ENCODE peak calls at places on chromosomes 3 and 15, in eight cellular contexts. Q is fibroblast of the aortic adventitia, Z is lower lobe of right lung, C is left lung, L is body of pancreas, F is WERI-Rb-1, T is cardiac muscle cell, S is brain microvascular endothelial cell. M is an unnamed sample.

GRCh38 chr3:70078778-70079177 is 79.2 kb downstream of the SAMMSON start:
- DNase-seq in T (no peak), L (no peak), Z (no peak), S (no peak), F (no peak), C (no peak), Q (no peak), M (no peak)

GRCh38 chr15:68352401-68353062 is 75.0 kb downstream of the FEM1B start:
- DNase-seq in L (no peak), C (no peak), Z (no peak), S (peak), F (no peak), T (no peak), Q (peak), M (peak)

GRCh38 chr3:59250600-59250999 is 200.8 kb upstream of the CFAP20DC start:
- DNase-seq in T (no peak), Q (no peak), S (no peak), C (no peak), Z (no peak), L (no peak), F (no peak), M (no peak)

GRCh38 chr3:102896851-102897621 is 462.2 kb downstream of the ZPLD1 start:
- DNase-seq in C (no peak), Q (no peak), F (no peak), L (no peak), T (no peak), S (no peak), Z (no peak), M (no peak)

GRCh38 chr15:59274126-59274970 is 67.7 kb downstream of the LDHAL6B start:
- DNase-seq in T (no peak), L (no peak), Q (peak), Z (no peak), C (no peak), S (peak), F (no peak), M (no peak)

GRCh38 chr3:105791134-105791533 is 77.7 kb downstream of the CBLB start:
- DNase-seq in Q (peak), F (no peak), S (peak), L (no peak), T (no peak), C (no peak), Z (no peak), M (no peak)

GRCh38 chr3:126895178-126896066 is 87.5 kb upstream of the PLXNA1 start:
- DNase-seq in C (no peak), Q (peak), S (no peak), F (no peak), T (peak), L (peak), Z (no peak), M (peak)

GRCh38 chr3:153670577-153670976 is 450.6 kb upstream of the ARHGEF26 start:
- DNase-seq in F (no peak), Q (no peak), C (no peak), T (no peak), S (no peak), L (no peak), Z (no peak), M (no peak)

GRCh38 chr15:63021031-63021430 is 21.5 kb upstream of the TPM1 start:
- DNase-seq in Z (no peak), F (no peak), S (no peak), C (no peak), Q (no peak), L (no peak), T (no peak), M (no peak)

GRCh38 chr15:78638658-78639314 is 2.2 kb downstream of the CHRNB4 start:
- DNase-seq in C (no peak), S (peak), Z (no peak), L (peak), F (peak), Q (peak), T (peak), M (no peak)

GRCh38 chr3:186526256-186526606 is 17.9 kb downstream of the CRYGS start:
- DNase-seq in L (no peak), Q (no peak), S (no peak), T (no peak), F (no peak), C (no peak), Z (no peak), M (no peak)

GRCh38 chr3:36944012-36944640 is 728 bp downstream of the TRANK1 start:
- DNase-seq in L (peak), F (peak), S (no peak), Q (peak), C (peak), Z (peak), T (peak), M (peak)

GRCh38 chr3:12040902-12041301 is 36.7 kb downstream of the SYN2 start:
- DNase-seq in T (no peak), Z (no peak), Q (no peak), S (no peak), L (no peak), F (peak), C (no peak), M (no peak)

GRCh38 chr3:177419904-177420601 is 222.8 kb upstream of the TBL1XR1 start:
- DNase-seq in C (no peak), Z (no peak), Q (no peak), L (no peak), F (peak), T (no peak), S (no peak), M (no peak)

GRCh38 chr15:49645937-49646336 is 25.1 kb downstream of the DTWD1 start:
- DNase-seq in F (no peak), S (peak), C (no peak), L (peak), Q (peak), Z (no peak), T (no peak), M (no peak)

GRCh38 chr3:12934431-12934830 is 93.1 kb upstream of the RPL32 start:
- DNase-seq in F (no peak), Q (peak), T (peak), Z (no peak), C (no peak), S (peak), L (peak), M (peak)

GRCh38 chr3:95048564-95048963 is 985.7 kb downstream of the NSUN3 start:
- DNase-seq in S (no peak), F (no peak), C (no peak), L (no peak), Q (no peak), T (peak), Z (no peak), M (no peak)

GRCh38 chr3:278300-279064 is 81.9 kb downstream of the CHL1 start:
- DNase-seq in S (no peak), L (no peak), Q (no peak), Z (no peak), C (no peak), T (no peak), F (no peak), M (no peak)

GRCh38 chr3:4736284-4736861 is 242.9 kb upstream of the BHLHE40 start:
- DNase-seq in L (peak), T (no peak), Q (peak), Z (peak), F (no peak), S (no peak), C (peak), M (no peak)

GRCh38 chr3:122816587-122816986 is 21.7 kb downstream of the SLC49A4 start:
- DNase-seq in C (no peak), F (no peak), S (no peak), T (no peak), Q (no peak), Z (no peak), L (no peak), M (no peak)

GRCh38 chr3:119194237-119195150 is 21.1 kb downstream of the UPK1B start:
- DNase-seq in S (no peak), Q (no peak), F (no peak), T (no peak), L (no peak), Z (no peak), C (no peak), M (no peak)

GRCh38 chr3:59318881-59319280 is 269.1 kb upstream of the CFAP20DC start:
- DNase-seq in Z (no peak), Q (peak), S (peak), T (no peak), L (no peak), C (no peak), F (no peak), M (no peak)

GRCh38 chr3:160374472-160374871 is 24.6 kb downstream of the IFT80 start:
- DNase-seq in L (no peak), C (no peak), F (no peak), T (no peak), Z (no peak), S (no peak), Q (no peak), M (no peak)

GRCh38 chr3:22537560-22537959 is 665.6 kb upstream of the UBE2E2 start:
- DNase-seq in T (no peak), L (no peak), S (no peak), Z (no peak), Q (no peak), F (no peak), C (no peak), M (no peak)

GRCh38 chr15:59020321-59020720 is 32.9 kb downstream of the RNF111 start:
- DNase-seq in F (no peak), Z (no peak), T (no peak), L (no peak), C (no peak), Q (no peak), S (no peak), M (no peak)

GRCh38 chr3:197847866-197848401 is 56.9 kb downstream of the LRCH3 start:
- DNase-seq in Q (peak), Z (no peak), T (no peak), S (no peak), L (no peak), C (no peak), F (no peak), M (no peak)

GRCh38 chr3:138297059-138297607 is 32.5 kb downstream of the NME9 start:
- DNase-seq in L (no peak), F (no peak), C (no peak), Z (no peak), S (no peak), T (no peak), Q (no peak), M (no peak)

GRCh38 chr15:47715856-47716445 is 1.4 kb upstream of the SEMA6D start:
- DNase-seq in S (no peak), Q (peak), F (no peak), T (no peak), L (no peak), C (no peak), Z (no peak), M (no peak)

GRCh38 chr15:47184003-47184404 is 533.3 kb upstream of the SEMA6D start:
- DNase-seq in Q (no peak), Z (no peak), C (peak), S (peak), F (peak), L (peak), T (peak), M (no peak)

GRCh38 chr3:108493862-108494261 is 16.5 kb downstream of the MYH15 start:
- DNase-seq in F (peak), Z (no peak), C (peak), L (no peak), Q (no peak), S (no peak), T (no peak), M (no peak)

GRCh38 chr3:127173516-127174166 is 19.3 kb upstream of the PRR23E start:
- DNase-seq in F (no peak), L (no peak), C (no peak), Z (no peak), Q (no peak), S (no peak), T (no peak), M (no peak)

GRCh38 chr3:102481050-102481449 is 46.2 kb downstream of the ZPLD1 start:
- DNase-seq in Z (no peak), C (no peak), T (no peak), F (no peak), Q (no peak), S (no peak), L (no peak), M (no peak)

GRCh38 chr3:184229424-184230080 is at the start of gene VWA5B2:
- DNase-seq in L (peak), Q (no peak), T (peak), S (no peak), C (peak), F (peak), Z (peak), M (no peak)

GRCh38 chr15:58760385-58761009 is 10.6 kb upstream of the MINDY2 start:
- DNase-seq in C (no peak), Z (no peak), F (no peak), L (no peak), T (no peak), Q (no peak), S (no peak), M (no peak)

GRCh38 chr3:106534206-106534605 is 665.4 kb upstream of the CBLB start:
- DNase-seq in F (no peak), L (no peak), Z (no peak), Q (peak), T (no peak), C (no peak), S (peak), M (no peak)

GRCh38 chr3:176415896-176416295 is 781.4 kb downstream of the TBL1XR1 start:
- DNase-seq in Z (no peak), S (no peak), F (no peak), L (no peak), Q (no peak), T (no peak), C (no peak), M (no peak)

GRCh38 chr15:73637527-73637926 is 4.3 kb upstream of the NPTN start:
- DNase-seq in L (no peak), F (no peak), Z (no peak), S (no peak), C (no peak), T (no peak), Q (peak), M (no peak)

GRCh38 chr3:134279466-134279865 is 28.8 kb upstream of the RYK start:
- DNase-seq in F (no peak), Z (no peak), Q (peak), S (no peak), C (no peak), L (no peak), T (no peak), M (no peak)

GRCh38 chr15:91982401-91982800 is 128.9 kb downstream of the SLCO3A1 start:
- DNase-seq in T (no peak), Q (peak), Z (no peak), L (no peak), S (no peak), C (no peak), F (no peak), M (no peak)
- TF ChIP-seq CTCF in T (no peak), Q (peak), Z (no peak), L (no peak), S (no peak), C (no peak), F (no peak), M (no peak)

GRCh38 chr15:39774688-39775267 is 7.9 kb downstream of the FSIP1 start:
- DNase-seq in L (no peak), S (no peak), T (no peak), F (peak), C (no peak), Z (no peak), Q (no peak), M (no peak)

GRCh38 chr15:39767921-39768320 is 14.7 kb downstream of the FSIP1 start:
- DNase-seq in C (no peak), F (no peak), L (no peak), Z (no peak), T (no peak), Q (no peak), S (no peak), M (no peak)

GRCh38 chr15:39776068-39776467 is 6.6 kb downstream of the FSIP1 start:
- DNase-seq in T (no peak), S (no peak), C (no peak), L (no peak), F (no peak), Q (no peak), Z (no peak), M (no peak)

GRCh38 chr15:39770748-39771689 is 11.6 kb downstream of the FSIP1 start:
- DNase-seq in T (no peak), Z (no peak), L (no peak), F (no peak), Q (peak), S (peak), C (no peak), M (no peak)
- H3K4me3 ChIP-seq in T (no peak), Z (no peak), L (no peak), F (no peak), Q (no peak), S (no peak), C (no peak), M (no peak)

GRCh38 chr3:58135712-58136543 is 74.8 kb downstream of the DNASE1L3 start:
- DNase-seq in C (no peak), S (no peak), L (no peak), F (no peak), T (no peak), Q (peak), Z (no peak), M (no peak)
- TF ChIP-seq CTCF in C (no peak), S (no peak), L (no peak), F (no peak), T (peak), Q (peak), Z (peak), M (peak)

DNA sequence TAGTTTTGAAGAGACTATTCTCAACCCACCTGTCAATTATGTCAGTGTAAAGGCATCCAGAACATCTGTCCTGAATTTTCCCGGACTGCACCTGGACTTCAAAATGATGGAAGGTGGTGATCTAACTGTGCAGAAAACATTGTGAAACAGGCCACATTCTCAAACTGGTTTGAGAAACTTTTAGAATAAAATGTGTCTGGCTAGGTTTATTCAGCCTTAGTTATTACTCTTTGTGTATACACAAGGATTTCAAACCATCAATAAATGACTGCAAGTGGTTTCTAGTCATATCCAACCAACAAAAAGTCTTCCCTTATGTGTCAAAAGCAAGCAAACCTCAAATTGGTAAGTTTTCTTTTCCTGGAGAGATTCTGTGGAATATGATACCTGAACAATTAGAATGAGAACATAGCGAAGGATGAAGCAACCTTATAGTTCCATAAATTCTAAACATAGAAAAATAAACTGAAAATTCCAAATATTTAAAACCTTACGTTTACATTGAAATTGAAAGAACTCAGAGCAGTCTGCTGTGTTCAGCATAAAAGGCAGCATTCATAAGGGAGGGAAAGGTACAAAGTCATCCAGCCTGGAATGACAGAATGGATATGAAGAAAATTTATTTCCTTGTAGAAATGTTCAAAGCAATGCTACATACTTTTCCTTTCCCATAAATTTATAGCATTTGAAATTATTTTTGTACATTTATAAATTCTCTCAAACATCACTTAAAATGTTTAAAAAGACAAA is 306.6 kb upstream of the TGFBR2 start:
- DNase-seq in Z (no peak), T (no peak), L (no peak), Q (no peak), C (no peak), F (no peak), S (no peak), M (no peak)
- H3K4me3 ChIP-seq in Z (no peak), T (no peak), L (no peak), Q (no peak), C (no peak), F (no peak), S (no peak), M (no peak)

GRCh38 chr15:95829062-95829461 is 501.4 kb upstream of the NR2F2 start:
- DNase-seq in S (no peak), C (no peak), F (no peak), T (no peak), L (no peak), Z (no peak), Q (no peak), M (no peak)

GRCh38 chr15:95837605-95838004 is 492.9 kb upstream of the NR2F2 start:
- DNase-seq in S (no peak), L (no peak), F (no peak), Q (no peak), C (no peak), Z (no peak), T (no peak), M (no peak)

GRCh38 chr15:95826831-95827230 is 503.7 kb upstream of the NR2F2 start:
- DNase-seq in Z (no peak), S (no peak), Q (no peak), F (peak), L (no peak), C (no peak), T (no peak), M (no peak)

GRCh38 chr15:95832655-95833054 is 497.8 kb upstream of the NR2F2 start:
- DNase-seq in Q (no peak), T (no peak), C (no peak), S (no peak), Z (no peak), F (no peak), L (no peak), M (no peak)
- TF ChIP-seq CTCF in Q (no peak), T (no peak), C (no peak), S (no peak), Z (no peak), F (no peak), L (no peak), M (no peak)

DNA sequence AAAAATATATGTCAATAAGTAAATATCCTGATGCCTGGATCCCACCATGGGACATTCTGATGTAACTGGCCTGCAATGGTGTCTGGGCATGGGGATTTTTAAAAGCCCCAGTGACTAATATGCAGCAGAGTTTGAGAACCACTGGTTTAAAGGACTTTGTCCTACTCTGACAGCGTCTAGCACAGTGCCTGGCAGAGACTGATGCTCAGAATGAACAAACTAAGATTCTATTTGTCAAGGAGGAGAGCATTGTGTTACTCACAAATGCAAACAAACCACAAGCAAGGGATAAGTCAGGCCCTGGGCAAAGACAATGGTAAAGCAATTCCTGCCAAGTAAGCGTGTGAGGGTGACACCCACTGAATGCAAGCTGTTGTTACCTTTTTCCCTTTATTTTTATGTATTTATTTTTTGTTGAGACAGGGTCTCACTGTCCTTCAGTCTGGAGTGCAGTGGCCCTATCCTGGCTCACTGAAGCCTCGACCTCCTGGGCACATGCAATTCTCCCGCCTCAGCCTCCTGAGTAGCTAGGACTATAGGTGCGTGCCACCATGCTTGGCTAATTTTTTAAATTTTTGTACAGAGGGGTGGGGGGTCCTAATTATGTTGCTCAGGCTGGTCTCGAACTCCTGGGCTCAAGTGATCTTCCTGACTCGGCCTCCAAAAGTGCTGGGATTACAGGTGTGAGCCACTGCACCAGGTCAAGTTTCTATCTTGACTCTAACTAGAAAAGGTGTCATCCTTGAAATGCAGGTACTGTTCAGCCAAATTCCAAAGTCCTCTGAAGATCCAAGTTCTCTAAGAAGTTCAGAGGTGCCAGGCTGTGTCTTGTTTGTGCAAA is 909 bp upstream of the GPD1L start:
- DNase-seq in T (no peak), C (no peak), Z (no peak), F (no peak), L (no peak), Q (peak), S (no peak), M (no peak)
- H3K4me3 ChIP-seq in T (no peak), C (no peak), Z (peak), F (no peak), L (no peak), Q (no peak), S (no peak), M (peak)

DNA sequence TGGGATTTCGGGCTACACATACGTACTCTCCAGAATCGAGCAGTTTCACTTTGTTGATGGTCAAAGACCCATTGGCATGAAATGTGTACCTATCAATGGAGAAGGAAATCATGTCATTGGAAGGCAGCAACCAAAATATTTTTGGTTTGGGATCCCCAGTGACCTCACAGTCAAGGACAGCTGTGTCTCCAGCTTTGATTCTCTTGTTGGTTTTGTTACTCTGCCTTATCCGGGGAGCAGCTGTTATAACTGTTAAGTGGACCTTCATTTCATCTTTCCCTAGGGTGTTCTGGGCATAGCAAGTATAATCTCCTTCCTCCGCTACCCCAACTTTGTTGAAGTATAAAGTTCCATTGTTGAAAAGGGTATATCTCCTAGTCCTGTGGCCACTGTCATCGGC is 23.0 kb downstream of the IGSF10 start:
- DNase-seq in Z (no peak), T (no peak), Q (no peak), F (no peak), C (no peak), S (no peak), L (no peak), M (no peak)
- TF ChIP-seq CTCF in Z (no peak), T (no peak), Q (no peak), F (no peak), C (no peak), S (no peak), L (no peak), M (no peak)

GRCh38 chr3:10956991-10957390 is 35.6 kb upstream of the SLC6A1 start:
- DNase-seq in S (no peak), Q (no peak), Z (no peak), T (peak), F (no peak), C (no peak), L (no peak), M (no peak)
- H3K4me3 ChIP-seq in S (no peak), Q (no peak), Z (no peak), T (no peak), F (no peak), C (no peak), L (no peak), M (no peak)

M was measured in thoracic aorta.